ENCODE peak calls at places on chromosomes 5 and 9, in six cellular contexts. E is brain microvascular endothelial cell, L is mucosa of descending colon, P is dorsolateral prefrontal cortex, F is gastrocnemius medialis, G is nephron progenitor cell. X is an unnamed sample.

GRCh38 chr9:134216449-134216951 is 52.1 kb upstream of the RNU6ATAC start:
- DNase-seq in G (no peak), E (no peak), L (no peak), F (no peak), P (no peak), X (peak)

GRCh38 chr9:20378851-20379250 is 243.4 kb downstream of the MLLT3 start:
- DNase-seq in G (no peak), L (no peak), E (no peak), F (no peak), P (no peak), X (no peak)

GRCh38 chr9:95031711-95032461 is 285.6 kb downstream of the FANCC start:
- DNase-seq in L (no peak), G (no peak), E (no peak), P (no peak), F (no peak), X (no peak)

GRCh38 chr9:113568481-113569321 is 105.2 kb downstream of the RGS3 start:
- DNase-seq in P (no peak), G (no peak), E (no peak), F (peak), L (no peak), X (no peak)

GRCh38 chr5:171850354-171850947 is 64.8 kb downstream of the SMIM23 start:
- DNase-seq in G (peak), F (peak), E (peak), L (no peak), P (no peak), X (no peak)

GRCh38 chr5:154801083-154801482 is 45.9 kb downstream of the LARP1 start:
- DNase-seq in P (no peak), G (no peak), F (no peak), L (no peak), E (peak), X (no peak)

GRCh38 chr9:9003184-9003583 is 1203.6 kb upstream of the DMAC1 start:
- DNase-seq in E (peak), G (no peak), P (no peak), F (peak), L (no peak), X (no peak)

GRCh38 chr9:34171753-34172535 is 6.9 kb upstream of the UBAP1 start:
- DNase-seq in E (no peak), L (no peak), F (peak), P (no peak), G (no peak), X (no peak)

GRCh38 chr5:39399135-39400036 is 25.4 kb downstream of the DAB2 start:
- DNase-seq in F (peak), E (peak), P (no peak), G (no peak), L (no peak), X (no peak)

GRCh38 chr9:133690111-133690561 is 48.0 kb downstream of the SARDH start:
- DNase-seq in F (no peak), G (no peak), P (no peak), L (peak), E (peak), X (peak)

GRCh38 chr5:33487256-33487655 is 46.5 kb downstream of the TARS1 start:
- DNase-seq in E (no peak), F (no peak), L (no peak), P (no peak), G (no peak), X (no peak)

GRCh38 chr5:139688712-139689413 is 40.7 kb downstream of the CXXC5 start:
- DNase-seq in E (no peak), P (no peak), G (no peak), F (no peak), L (no peak), X (no peak)

GRCh38 chr9:83935276-83935890 is 14.2 kb upstream of the KIF27 start:
- DNase-seq in F (no peak), P (no peak), E (peak), G (no peak), L (no peak), X (no peak)

GRCh38 chr5:130151239-130151638 is 247.0 kb downstream of the CHSY3 start:
- DNase-seq in F (no peak), E (no peak), P (no peak), L (no peak), G (no peak), X (no peak)

GRCh38 chr9:111232997-111233790 is 96.8 kb downstream of the OR2K2 start:
- DNase-seq in L (no peak), G (peak), P (no peak), F (no peak), E (no peak), X (no peak)

GRCh38 chr5:172048539-172049101 is 42.2 kb upstream of the FBXW11 start:
- DNase-seq in P (no peak), G (no peak), L (no peak), F (no peak), E (peak), X (no peak)

GRCh38 chr9:105415344-105415980 is 32.4 kb upstream of the FSD1L start:
- DNase-seq in F (peak), E (peak), L (no peak), G (peak), P (no peak), X (no peak)

GRCh38 chr9:87167161-87167560 is 219.9 kb upstream of the GAS1 start:
- DNase-seq in P (no peak), G (no peak), L (no peak), E (no peak), F (no peak), X (no peak)

GRCh38 chr9:127698985-127699670 is 7.7 kb upstream of the CFAP157 start:
- DNase-seq in F (peak), E (peak), P (peak), G (peak), L (peak), X (peak)

GRCh38 chr5:78907255-78907886 is 77.7 kb downstream of the ARSB start:
- DNase-seq in E (peak), G (no peak), F (peak), L (no peak), P (no peak), X (no peak)

GRCh38 chr9:109320734-109321448 is at the start of gene EPB41L4B:
- DNase-seq in G (peak), L (peak), E (peak), F (peak), P (peak), X (peak)

GRCh38 chr9:9783211-9783610 is 829.6 kb downstream of the PTPRD start:
- DNase-seq in P (no peak), E (no peak), F (no peak), G (no peak), L (no peak), X (no peak)

GRCh38 chr5:116401546-116401945 is 173.1 kb downstream of the SEMA6A start:
- DNase-seq in F (no peak), G (no peak), P (no peak), E (no peak), L (no peak), X (no peak)

GRCh38 chr9:120368799-120369198 is 211.2 kb downstream of the CDK5RAP2 start:
- DNase-seq in P (no peak), L (no peak), E (no peak), G (no peak), F (no peak), X (no peak)

GRCh38 chr5:34556514-34556782 is 99.7 kb upstream of the RAI14 start:
- DNase-seq in F (no peak), P (no peak), L (no peak), E (no peak), G (no peak), X (no peak)

GRCh38 chr5:75948441-75948840 is 134.7 kb upstream of the SV2C start:
- DNase-seq in E (no peak), G (no peak), F (no peak), L (no peak), P (no peak), X (no peak)

GRCh38 chr9:134637241-134637640 is 4.4 kb upstream of the COL5A1 start:
- DNase-seq in L (peak), P (no peak), G (no peak), F (no peak), E (no peak), X (peak)

GRCh38 chr5:3339798-3340115 is 255.9 kb upstream of the IRX1 start:
- DNase-seq in P (no peak), E (no peak), G (no peak), L (no peak), F (no peak), X (no peak)

GRCh38 chr9:86354882-86355399 is 731 bp upstream of the TUT7 start:
- DNase-seq in F (no peak), G (no peak), E (no peak), P (no peak), L (no peak), X (no peak)

GRCh38 chr9:6877671-6878161 is 119.9 kb downstream of the KDM4C start:
- DNase-seq in G (no peak), P (no peak), F (no peak), L (no peak), E (peak), X (no peak)

GRCh38 chr5:116272281-116272941 is 187.6 kb downstream of the COMMD10 start:
- DNase-seq in E (no peak), G (no peak), F (no peak), L (no peak), P (no peak), X (no peak)

GRCh38 chr9:105076729-105077128 is 148.8 kb upstream of the ABCA1 start:
- DNase-seq in L (no peak), G (no peak), F (no peak), E (no peak), P (no peak), X (no peak)

GRCh38 chr5:143913008-143913752 is 101.2 kb downstream of the HMHB1 start:
- DNase-seq in L (no peak), F (no peak), E (peak), P (no peak), G (no peak), X (no peak)

GRCh38 chr5:145938699-145939531 is 2.5 kb downstream of the SH3RF2 start:
- DNase-seq in G (no peak), P (no peak), F (no peak), L (no peak), E (no peak), X (no peak)

GRCh38 chr9:93183663-93184438 is at the start of gene WNK2:
- DNase-seq in L (peak), F (no peak), E (no peak), G (peak), P (no peak), X (peak)

GRCh38 chr5:98415663-98416062 is 357.8 kb upstream of the RGMB start:
- DNase-seq in E (no peak), G (no peak), F (no peak), P (no peak), L (no peak), X (no peak)

GRCh38 chr9:128825923-128826702 is 3.5 kb downstream of the SPOUT1 start:
- DNase-seq in P (no peak), G (no peak), L (no peak), E (no peak), F (no peak), X (no peak)
- TF ChIP-seq CTCF in P (no peak), G (no peak), L (no peak), E (peak), F (no peak), X (no peak)

DNA sequence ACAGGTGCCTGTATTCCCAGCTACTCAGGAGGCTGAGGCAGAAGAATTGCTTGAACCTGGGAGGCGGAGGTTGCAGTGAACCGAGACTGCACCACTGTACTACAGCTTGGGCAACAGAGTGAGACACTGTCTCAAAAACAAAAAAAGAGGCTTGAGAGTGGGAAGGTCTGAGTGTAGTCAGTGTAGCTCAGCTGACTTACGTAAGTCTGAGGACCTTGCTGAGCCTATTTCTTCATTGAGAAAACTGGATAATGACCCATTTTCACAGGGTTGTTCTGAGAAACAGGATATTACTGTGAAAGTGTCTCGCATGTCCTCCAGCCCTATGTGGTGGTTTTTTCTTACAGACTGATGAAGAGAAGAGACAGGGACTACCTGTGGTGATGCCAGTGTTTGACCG is 66.7 kb downstream of the WDR41 start:
- DNase-seq in P (no peak), G (no peak), F (no peak), E (no peak), L (no peak), X (no peak)
- TF ChIP-seq CTCF in P (no peak), G (no peak), F (no peak), E (no peak), L (no peak), X (no peak)

DNA sequence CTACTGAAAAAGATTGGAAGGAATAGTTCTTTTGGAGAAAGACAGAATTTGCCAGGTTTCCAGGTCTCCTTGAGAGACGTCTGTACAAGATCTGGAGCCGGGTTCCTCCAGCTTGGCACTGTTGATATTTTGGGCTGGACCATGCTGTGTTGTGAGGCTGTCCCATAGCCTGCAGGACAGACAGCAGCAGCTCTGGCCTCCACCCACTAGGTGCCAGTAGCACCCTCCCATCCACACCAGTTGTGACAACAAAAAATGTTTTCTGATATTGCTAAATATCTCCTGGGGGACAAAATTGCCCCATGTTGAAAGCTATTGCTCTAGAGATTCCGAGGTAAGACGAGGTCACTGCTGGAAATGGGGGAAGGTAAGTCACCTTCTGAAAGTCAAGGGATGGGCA is 287.7 kb upstream of the DAP start:
- DNase-seq in L (no peak), F (no peak), E (no peak), G (no peak), P (no peak), X (no peak)
- TF ChIP-seq CTCF in L (no peak), F (no peak), E (peak), G (no peak), P (no peak), X (peak)

GRCh38 chr9:118515947-118516346 is 811.7 kb downstream of the TLR4 start:
- DNase-seq in L (no peak), P (no peak), E (no peak), G (no peak), F (no peak), X (no peak)

GRCh38 chr9:118510711-118511110 is 806.5 kb downstream of the TLR4 start:
- DNase-seq in E (no peak), P (no peak), F (no peak), L (no peak), G (no peak), X (no peak)
- TF ChIP-seq CTCF in E (no peak), P (no peak), F (no peak), L (no peak), G (no peak), X (no peak)

GRCh38 chr5:132464155-132464939 is 26.2 kb downstream of the IRF1 start:
- DNase-seq in G (no peak), E (no peak), P (no peak), F (no peak), L (peak), X (peak)
- TF ChIP-seq CTCF in G (no peak), E (peak), P (no peak), F (no peak), L (no peak), X (no peak)

GRCh38 chr5:149733129-149733900 is 3.2 kb downstream of the PPARGC1B start:
- DNase-seq in L (no peak), E (no peak), F (no peak), P (no peak), G (no peak), X (no peak)

GRCh38 chr5:149730620-149731331 is 666 bp downstream of the PPARGC1B start:
- DNase-seq in G (peak), L (peak), F (peak), P (no peak), E (peak), X (peak)

GRCh38 chr5:149732500-149733128 is 2.5 kb downstream of the PPARGC1B start:
- DNase-seq in E (peak), F (peak), G (peak), L (peak), P (no peak), X (peak)

GRCh38 chr5:149731332-149731616 is 1.2 kb downstream of the PPARGC1B start:
- DNase-seq in P (no peak), L (peak), E (no peak), F (no peak), G (no peak), X (no peak)

GRCh38 chr5:149731617-149732400 is 1.7 kb downstream of the PPARGC1B start:
- DNase-seq in F (peak), P (peak), E (peak), G (peak), L (peak), X (peak)
- TF ChIP-seq CTCF in F (no peak), P (no peak), E (no peak), G (no peak), L (no peak), X (peak)

GRCh38 chr5:151174612-151175101 is 17.1 kb upstream of the ANXA6 start:
- DNase-seq in F (peak), P (no peak), E (no peak), L (no peak), G (no peak), X (no peak)
- TF ChIP-seq CTCF in F (no peak), P (no peak), E (no peak), L (no peak), G (no peak), X (no peak)

GRCh38 chr5:120368923-120369715 is 95.0 kb upstream of the PRR16 start:
- DNase-seq in E (no peak), P (no peak), F (no peak), L (peak), G (no peak), X (peak)
- TF ChIP-seq CTCF in E (no peak), P (no peak), F (no peak), L (no peak), G (no peak), X (no peak)

DNA sequence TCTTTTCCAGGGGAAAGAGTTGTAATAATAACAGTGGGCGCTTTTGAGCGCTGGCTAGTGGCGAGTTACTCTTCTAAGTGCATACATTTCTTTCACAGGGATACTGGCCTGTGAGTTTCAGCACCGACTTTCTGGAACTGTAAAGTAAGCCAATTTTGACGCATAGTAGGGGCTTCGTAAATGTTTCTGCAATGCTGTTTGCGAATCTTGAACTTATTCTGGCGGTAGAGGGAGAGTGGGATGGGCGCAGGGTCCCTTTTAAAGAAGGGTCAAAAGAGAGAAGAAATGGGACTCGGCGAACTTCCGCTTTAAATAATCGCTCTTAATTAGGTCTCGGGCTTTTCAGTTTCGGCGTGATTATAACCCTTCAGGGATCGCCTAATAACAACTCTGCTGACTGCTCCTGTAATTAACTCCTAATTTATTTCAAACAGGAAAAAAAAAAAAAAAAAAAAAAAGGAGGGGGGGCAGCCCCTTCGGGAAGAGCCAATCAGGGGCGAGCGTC is 351 bp upstream of the MSX2 start:
- DNase-seq in E (peak), L (no peak), P (no peak), F (no peak), G (no peak), X (no peak)
- TF ChIP-seq CTCF in E (no peak), L (no peak), P (no peak), F (no peak), G (no peak), X (no peak)